ENCODE peak calls at places on chromosomes 3 and 15, in four cellular contexts. R is MCF 10A, I is esophagus muscularis mucosa, V is kidney. N is an unnamed sample.

GRCh38 chr15:82810863-82811421 is 1.5 kb downstream of the WHAMM start:
- DNase-seq in R (peak), V (no peak), I (no peak), N (no peak)

GRCh38 chr3:125684199-125684598 is 88.9 kb upstream of the OSBPL11 start:
- DNase-seq in I (no peak), R (peak), V (no peak), N (no peak)

GRCh38 chr3:25938566-25939325 is 148.9 kb downstream of the OXSM start:
- DNase-seq in R (no peak), I (no peak), V (no peak), N (no peak)

GRCh38 chr15:98321916-98322315 is 326.4 kb upstream of the IGF1R start:
- DNase-seq in R (peak), I (no peak), V (no peak), N (no peak)

GRCh38 chr3:120145498-120146285 is 51.4 kb upstream of the GSK3B start:
- DNase-seq in I (no peak), V (no peak), R (peak), N (no peak)

GRCh38 chr3:30948436-30948835 is 54.0 kb upstream of the GADL1 start:
- DNase-seq in V (no peak), I (no peak), R (no peak), N (no peak)

GRCh38 chr15:89926158-89926557 is 13.4 kb upstream of the ARPIN start:
- DNase-seq in R (no peak), V (no peak), I (no peak), N (no peak)

GRCh38 chr15:52252781-52253180 is 42.8 kb downstream of the MYO5C start:
- DNase-seq in I (no peak), R (peak), V (no peak), N (no peak)

GRCh38 chr15:73318463-73319351 is 50.1 kb downstream of the HCN4 start:
- DNase-seq in V (peak), R (no peak), I (no peak), N (no peak)

DNA sequence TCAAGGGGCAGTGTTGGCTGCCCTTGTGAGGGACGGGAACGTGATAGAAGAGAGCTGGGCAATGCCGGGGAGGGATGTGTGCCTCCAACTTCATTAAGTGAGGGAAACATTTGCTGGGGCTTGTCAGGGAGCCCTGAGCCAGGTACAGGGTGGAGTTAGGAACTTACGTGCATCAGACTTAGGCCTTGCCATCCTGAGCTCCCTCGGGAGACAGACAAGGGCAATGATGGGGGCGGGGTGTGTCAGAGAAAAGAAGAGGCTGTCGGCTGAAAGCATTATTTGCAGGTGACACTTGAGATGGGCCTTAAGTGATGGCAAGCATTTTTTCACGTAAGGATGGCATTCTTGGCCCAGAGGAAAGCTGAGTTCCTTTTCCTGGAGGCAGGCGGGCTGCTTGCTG is 1.6 kb downstream of the FAM131A start:
- DNase-seq in V (no peak), I (no peak), R (no peak), N (no peak)
- TF ChIP-seq CTCF in V (no peak), I (no peak), R (no peak), N (no peak)

GRCh38 chr3:23712656-23713559 is 92.8 kb upstream of the UBE2E1 start:
- DNase-seq in I (no peak), V (no peak), R (peak), N (no peak)
- TF ChIP-seq CTCF in I (peak), V (no peak), R (no peak), N (peak)

DNA sequence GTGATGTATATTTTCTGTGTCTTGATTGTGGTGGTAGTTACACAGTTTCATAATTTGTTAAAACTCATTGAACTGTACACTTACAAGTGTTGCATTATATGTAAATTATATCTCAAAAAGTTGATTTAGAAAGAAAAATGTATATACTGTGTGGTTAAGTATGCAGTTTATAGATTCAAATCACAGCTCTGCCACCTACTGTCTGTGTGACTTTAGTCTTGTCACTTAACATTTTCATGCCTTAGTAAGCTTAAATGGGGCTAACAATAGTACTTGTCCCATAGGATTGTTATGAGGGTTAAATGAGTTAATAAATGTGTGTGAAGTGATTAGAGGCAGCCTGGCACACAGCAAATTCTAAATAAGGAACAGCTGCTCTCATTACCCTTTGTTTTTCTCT is 120.9 kb upstream of the P2RY1 start:
- DNase-seq in R (no peak), I (no peak), V (no peak), N (no peak)
- TF ChIP-seq CTCF in R (no peak), I (no peak), V (no peak), N (no peak)

DNA sequence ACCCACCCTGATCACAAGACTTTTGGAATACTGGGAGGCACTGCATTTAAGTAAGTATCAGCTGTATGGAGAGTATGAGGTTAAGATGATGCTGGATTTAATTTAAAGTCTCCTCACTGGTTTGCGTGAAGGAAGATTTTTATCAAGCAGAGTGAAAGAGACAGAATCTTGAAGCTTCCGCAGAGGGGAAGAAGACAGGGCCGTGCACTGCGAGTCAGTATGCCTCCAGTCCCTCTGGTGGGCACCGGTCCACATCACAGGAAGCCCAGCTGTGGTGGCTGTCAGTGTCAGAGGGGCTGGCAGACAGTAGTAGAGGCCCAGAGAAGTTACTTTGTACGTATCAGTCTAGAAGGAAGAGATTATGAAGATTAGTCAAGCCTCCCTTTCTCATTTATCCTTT is 379.0 kb upstream of the TPRG1 start:
- DNase-seq in V (peak), I (no peak), R (no peak), N (no peak)
- TF ChIP-seq CTCF in V (no peak), I (no peak), R (no peak), N (peak)

GRCh38 chr3:86743233-86743632 is 247.7 kb downstream of the VGLL3 start:
- DNase-seq in I (no peak), R (peak), V (no peak), N (no peak)

GRCh38 chr3:86733257-86733656 is 257.7 kb downstream of the VGLL3 start:
- DNase-seq in R (no peak), V (peak), I (no peak), N (peak)

GRCh38 chr3:86737517-86737916 is 253.4 kb downstream of the VGLL3 start:
- DNase-seq in R (no peak), V (no peak), I (no peak), N (no peak)

GRCh38 chr3:86739244-86739643 is 251.7 kb downstream of the VGLL3 start:
- DNase-seq in V (no peak), I (no peak), R (no peak), N (no peak)

DNA sequence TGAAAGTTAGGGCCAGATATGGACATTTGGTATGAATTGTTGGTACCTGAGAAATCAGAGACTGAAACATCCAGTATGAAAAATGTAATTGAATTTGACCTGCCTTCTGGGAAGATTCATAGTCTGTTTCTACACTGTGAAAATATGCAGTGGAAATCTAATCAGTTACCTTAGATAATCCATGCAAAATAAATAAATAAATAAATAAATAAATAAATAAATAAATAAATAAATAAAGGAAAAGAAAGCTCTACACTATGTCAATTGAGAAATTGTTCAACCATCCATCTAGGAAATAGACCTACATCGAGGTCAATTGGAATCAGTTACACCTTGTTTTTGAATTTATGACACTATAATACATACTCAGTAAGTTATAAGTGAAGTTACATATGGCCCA is 252.3 kb downstream of the VGLL3 start:
- DNase-seq in I (no peak), V (no peak), R (no peak), N (no peak)
- TF ChIP-seq CTCF in I (no peak), V (no peak), R (no peak), N (no peak)

N was measured in osteocyte.